ENCODE peak calls at places on chromosomes 4 and X, in six cellular contexts. One of them, this sample, is unnamed. For H3K4me1, the result is how much of the 10 kb centered on the place peaks cover.

GRCh38 chr4:36997727-36998126 is 246.8 kb upstream of the NWD2 start:
- DNase-seq in neural progenitor cell: no peak
- DNase-seq in left lung: no peak
- DNase-seq in body of pancreas: no peak
- DNase-seq in heart left ventricle: no peak
- DNase-seq in prostate gland: no peak
- DNase-seq in this sample: no peak

GRCh38 chr4:4326136-4326535 is 36.1 kb downstream of the ZBTB49 start:
- DNase-seq in neural progenitor cell: no peak
- DNase-seq in left lung: no peak
- DNase-seq in body of pancreas: no peak
- DNase-seq in heart left ventricle: no peak
- DNase-seq in prostate gland: no peak
- DNase-seq in this sample: no peak

GRCh38 chrX:140664939-140665338 is 44.6 kb upstream of the LINC00632 start:
- DNase-seq in neural progenitor cell: no peak
- DNase-seq in left lung: no peak
- DNase-seq in body of pancreas: no peak
- DNase-seq in heart left ventricle: no peak
- DNase-seq in prostate gland: no peak
- DNase-seq in this sample: no peak

GRCh38 chr4:107564326-107564725 is 155.7 kb downstream of the PAPSS1 start:
- DNase-seq in neural progenitor cell: peak
- DNase-seq in left lung: no peak
- DNase-seq in body of pancreas: no peak
- DNase-seq in heart left ventricle: no peak
- DNase-seq in prostate gland: no peak
- DNase-seq in this sample: no peak

GRCh38 chr4:25954293-25954904 is 40.4 kb downstream of the SMIM20 start:
- DNase-seq in neural progenitor cell: no peak
- DNase-seq in left lung: no peak
- DNase-seq in body of pancreas: no peak
- DNase-seq in heart left ventricle: no peak
- DNase-seq in prostate gland: no peak
- DNase-seq in this sample: no peak

GRCh38 chr4:32864713-32865351 is 2144.7 kb downstream of the PCDH7 start:
- DNase-seq in neural progenitor cell: no peak
- DNase-seq in left lung: no peak
- DNase-seq in body of pancreas: no peak
- DNase-seq in heart left ventricle: no peak
- DNase-seq in prostate gland: no peak
- DNase-seq in this sample: no peak

GRCh38 chr4:112515278-112516075 is 503 bp downstream of the NEUROG2 start:
- DNase-seq in neural progenitor cell: peak
- DNase-seq in left lung: no peak
- DNase-seq in body of pancreas: peak
- DNase-seq in heart left ventricle: no peak
- DNase-seq in prostate gland: no peak
- DNase-seq in this sample: no peak

GRCh38 chr4:169791064-169791463 is 33.3 kb upstream of the HPF1 start:
- DNase-seq in neural progenitor cell: no peak
- DNase-seq in left lung: no peak
- DNase-seq in body of pancreas: no peak
- DNase-seq in heart left ventricle: no peak
- DNase-seq in prostate gland: no peak
- DNase-seq in this sample: no peak

GRCh38 chrX:130738638-130739195 is 164.3 kb downstream of the ENOX2 start:
- DNase-seq in neural progenitor cell: peak
- DNase-seq in left lung: no peak
- DNase-seq in body of pancreas: no peak
- DNase-seq in heart left ventricle: no peak
- DNase-seq in prostate gland: no peak
- DNase-seq in this sample: no peak

GRCh38 chr4:110164251-110164650 is 34.2 kb downstream of the ELOVL6 start:
- DNase-seq in neural progenitor cell: no peak
- DNase-seq in left lung: no peak
- DNase-seq in body of pancreas: no peak
- DNase-seq in heart left ventricle: no peak
- DNase-seq in prostate gland: no peak
- DNase-seq in this sample: no peak

GRCh38 chr4:102342404-102343074 is 2.7 kb downstream of the SLC39A8 start:
- DNase-seq in neural progenitor cell: no peak
- DNase-seq in left lung: no peak
- DNase-seq in body of pancreas: no peak
- DNase-seq in heart left ventricle: no peak
- DNase-seq in prostate gland: no peak
- DNase-seq in this sample: no peak

GRCh38 chr4:123017636-123018390 is 95.4 kb upstream of the NUDT6 start:
- DNase-seq in neural progenitor cell: no peak
- DNase-seq in left lung: no peak
- DNase-seq in body of pancreas: no peak
- DNase-seq in heart left ventricle: no peak
- DNase-seq in prostate gland: no peak
- DNase-seq in this sample: no peak

GRCh38 chr4:16582526-16582925 is 315.9 kb downstream of the LDB2 start:
- DNase-seq in neural progenitor cell: peak
- DNase-seq in left lung: no peak
- DNase-seq in body of pancreas: no peak
- DNase-seq in heart left ventricle: no peak
- DNase-seq in prostate gland: no peak
- DNase-seq in this sample: no peak

GRCh38 chr4:79686976-79687375 is 278.9 kb upstream of the GK2 start:
- DNase-seq in neural progenitor cell: no peak
- DNase-seq in left lung: no peak
- DNase-seq in body of pancreas: no peak
- DNase-seq in heart left ventricle: no peak
- DNase-seq in prostate gland: no peak
- DNase-seq in this sample: no peak

GRCh38 chr4:159071178-159071968 is 31.5 kb upstream of the RAPGEF2 start:
- DNase-seq in neural progenitor cell: no peak
- DNase-seq in left lung: no peak
- DNase-seq in body of pancreas: no peak
- DNase-seq in heart left ventricle: no peak
- DNase-seq in prostate gland: no peak
- DNase-seq in this sample: no peak

GRCh38 chrX:40174594-40175415 is 77.0 kb upstream of the BCOR start:
- DNase-seq in neural progenitor cell: peak
- DNase-seq in left lung: peak
- DNase-seq in body of pancreas: peak
- DNase-seq in heart left ventricle: peak
- DNase-seq in prostate gland: no peak
- DNase-seq in this sample: no peak

GRCh38 chrX:3697701-3698279 is 15.7 kb downstream of the PRKX start:
- DNase-seq in neural progenitor cell: peak
- DNase-seq in left lung: no peak
- DNase-seq in body of pancreas: peak
- DNase-seq in heart left ventricle: peak
- DNase-seq in prostate gland: peak
- DNase-seq in this sample: no peak

GRCh38 chrX:124212622-124213021 is 119.8 kb upstream of the TEX13D start:
- DNase-seq in neural progenitor cell: no peak
- DNase-seq in left lung: no peak
- DNase-seq in body of pancreas: no peak
- DNase-seq in heart left ventricle: no peak
- DNase-seq in prostate gland: no peak
- DNase-seq in this sample: no peak

GRCh38 chrX:94695910-94696309 is 1021.9 kb downstream of the FAM133A start:
- DNase-seq in neural progenitor cell: no peak
- DNase-seq in left lung: no peak
- DNase-seq in body of pancreas: no peak
- DNase-seq in heart left ventricle: no peak
- DNase-seq in prostate gland: no peak
- DNase-seq in this sample: no peak

DNA sequence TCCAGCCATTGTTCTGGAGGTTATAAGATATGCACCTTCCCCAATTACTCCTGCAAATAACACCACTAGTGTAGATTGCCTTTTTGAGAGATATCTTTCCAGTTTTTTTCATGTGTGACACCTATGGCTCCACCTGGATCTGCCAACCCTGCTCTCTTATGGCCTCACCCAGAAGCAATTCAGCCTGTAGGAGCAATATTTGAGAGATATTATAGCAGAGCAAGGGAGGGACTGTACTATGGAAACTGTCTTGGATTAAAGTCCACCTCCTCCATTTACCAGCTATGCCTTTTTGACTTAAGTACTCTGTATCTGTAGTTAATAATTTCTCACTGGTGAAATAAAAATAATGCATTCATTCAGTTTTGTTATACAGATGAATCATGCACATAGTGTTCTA is 803.5 kb downstream of the NLGN4X start:
- DNase-seq in neural progenitor cell: no peak
- DNase-seq in left lung: no peak
- DNase-seq in body of pancreas: no peak
- DNase-seq in heart left ventricle: no peak
- DNase-seq in prostate gland: no peak
- DNase-seq in this sample: no peak
- H3K4me1 ChIP-seq in neural progenitor cell: under half
- H3K4me1 ChIP-seq in left lung: under half
- H3K4me1 ChIP-seq in body of pancreas: under half
- H3K4me1 ChIP-seq in heart left ventricle: under half
- H3K4me1 ChIP-seq in prostate gland: under half
- H3K4me1 ChIP-seq in this sample: under half

GRCh38 chr4:139552908-139553307 is 3.1 kb downstream of the SETD7 start:
- DNase-seq in neural progenitor cell: no peak
- DNase-seq in left lung: no peak
- DNase-seq in body of pancreas: no peak
- DNase-seq in heart left ventricle: peak
- DNase-seq in prostate gland: no peak
- DNase-seq in this sample: no peak
- H3K4me1 ChIP-seq in neural progenitor cell: under half
- H3K4me1 ChIP-seq in left lung: under half
- H3K4me1 ChIP-seq in body of pancreas: under half
- H3K4me1 ChIP-seq in heart left ventricle: half or more
- H3K4me1 ChIP-seq in prostate gland: under half
- H3K4me1 ChIP-seq in this sample: under half

DNA sequence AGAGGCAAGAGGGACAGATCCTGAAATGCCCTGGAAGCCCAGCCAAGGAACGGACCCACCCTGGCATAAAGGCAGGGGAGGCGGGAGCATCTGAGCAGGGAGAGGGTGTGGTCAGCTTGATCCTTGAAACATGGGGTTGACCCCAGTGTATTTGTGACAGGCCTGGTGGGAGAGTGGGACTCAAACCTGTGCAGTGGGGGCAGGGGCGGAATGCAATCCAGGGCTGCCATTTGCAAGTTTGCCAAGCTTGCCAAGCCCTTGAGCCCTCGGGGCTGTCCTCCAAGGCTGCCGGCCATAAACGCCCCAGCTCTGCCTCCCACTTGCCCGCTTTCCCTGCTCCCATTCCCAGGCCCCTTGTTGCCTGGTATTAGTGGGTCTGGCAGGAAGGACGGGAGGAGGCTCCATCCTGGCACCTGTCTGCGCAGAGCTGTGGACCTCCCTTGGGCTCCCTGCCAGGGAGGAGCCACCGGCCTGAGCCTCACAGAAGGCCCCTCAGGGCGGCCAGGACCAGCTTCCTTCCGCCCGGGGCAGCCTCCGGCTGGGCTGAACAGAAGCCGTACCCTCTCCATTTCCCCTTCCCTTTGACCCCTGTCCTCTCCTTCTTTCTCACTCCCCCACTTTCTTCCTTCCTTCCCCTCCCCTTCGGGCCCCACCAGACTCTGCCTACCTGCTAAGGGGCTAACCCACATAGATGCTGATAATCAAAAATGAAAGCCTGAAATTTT is 661 bp downstream of the S100P start:
- DNase-seq in neural progenitor cell: no peak
- DNase-seq in left lung: no peak
- DNase-seq in body of pancreas: no peak
- DNase-seq in heart left ventricle: no peak
- DNase-seq in prostate gland: no peak
- DNase-seq in this sample: no peak
- H3K4me1 ChIP-seq in neural progenitor cell: under half
- H3K4me1 ChIP-seq in left lung: half or more
- H3K4me1 ChIP-seq in body of pancreas: under half
- H3K4me1 ChIP-seq in heart left ventricle: under half
- H3K4me1 ChIP-seq in prostate gland: under half
- H3K4me1 ChIP-seq in this sample: half or more

DNA sequence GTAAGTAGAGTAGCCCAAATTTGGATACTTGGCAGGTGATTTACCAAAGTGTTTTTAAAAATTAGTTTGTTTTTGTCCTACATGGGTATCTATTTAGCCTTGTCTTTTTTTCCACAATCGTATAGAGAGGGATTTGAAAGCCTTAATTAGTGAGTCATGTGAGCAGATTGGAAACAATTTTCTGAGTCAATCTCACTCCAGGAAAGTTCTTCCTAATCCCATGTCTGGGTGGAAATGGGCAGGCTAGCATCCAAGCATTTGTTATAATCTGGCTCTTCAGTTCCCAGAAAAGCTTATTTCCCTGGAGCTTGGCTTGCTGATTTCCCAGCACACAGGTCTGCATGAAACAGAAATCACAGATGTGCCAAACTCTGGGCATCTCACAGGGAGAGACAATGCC is 426.9 kb upstream of the BOD1L1 start:
- DNase-seq in neural progenitor cell: no peak
- DNase-seq in left lung: no peak
- DNase-seq in body of pancreas: no peak
- DNase-seq in heart left ventricle: no peak
- DNase-seq in prostate gland: no peak
- DNase-seq in this sample: no peak
- H3K4me1 ChIP-seq in neural progenitor cell: under half
- H3K4me1 ChIP-seq in left lung: under half
- H3K4me1 ChIP-seq in body of pancreas: under half
- H3K4me1 ChIP-seq in heart left ventricle: under half
- H3K4me1 ChIP-seq in prostate gland: under half
- H3K4me1 ChIP-seq in this sample: under half

DNA sequence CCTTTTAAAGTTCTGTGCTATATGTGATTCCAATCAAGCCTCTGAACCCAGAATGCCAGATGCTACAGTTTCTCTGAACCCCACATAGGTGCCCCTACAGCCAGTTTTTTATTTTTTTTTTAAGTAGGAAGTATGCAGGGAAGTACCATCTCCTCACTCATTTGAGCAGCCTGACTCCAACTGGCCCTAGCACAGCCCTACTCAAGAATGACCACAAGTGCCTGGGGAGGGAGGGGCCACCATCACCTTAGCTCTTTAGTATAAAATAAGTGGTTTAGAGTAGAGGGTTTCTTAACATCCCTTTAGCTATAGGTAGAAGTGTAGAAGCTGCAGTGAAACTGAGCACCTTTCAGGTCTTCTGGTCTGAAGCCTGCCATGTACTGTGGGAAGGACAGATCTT is 14.4 kb downstream of the MSN start:
- DNase-seq in neural progenitor cell: no peak
- DNase-seq in left lung: no peak
- DNase-seq in body of pancreas: no peak
- DNase-seq in heart left ventricle: no peak
- DNase-seq in prostate gland: no peak
- DNase-seq in this sample: no peak
- H3K4me1 ChIP-seq in neural progenitor cell: under half
- H3K4me1 ChIP-seq in left lung: half or more
- H3K4me1 ChIP-seq in body of pancreas: under half
- H3K4me1 ChIP-seq in heart left ventricle: half or more
- H3K4me1 ChIP-seq in prostate gland: under half
- H3K4me1 ChIP-seq in this sample: half or more

GRCh38 chr4:8439914-8440490 is 521 bp downstream of the ACOX3 start:
- DNase-seq in neural progenitor cell: peak
- DNase-seq in left lung: no peak
- DNase-seq in body of pancreas: no peak
- DNase-seq in heart left ventricle: no peak
- DNase-seq in prostate gland: no peak
- DNase-seq in this sample: no peak
- H3K4me1 ChIP-seq in neural progenitor cell: under half
- H3K4me1 ChIP-seq in left lung: half or more
- H3K4me1 ChIP-seq in body of pancreas: half or more
- H3K4me1 ChIP-seq in heart left ventricle: half or more
- H3K4me1 ChIP-seq in prostate gland: under half
- H3K4me1 ChIP-seq in this sample: under half